ENCODE peak calls at places on chromosome 16, in seven cellular contexts. One of them, this sample, is unnamed.
A peak's percentile ranks its signal among the peaks of the same experiment; 100 is the strongest.

GRCh38 chr16:75486014-75486404 is 9.2 kb downstream of the CHST6 start:
- DNase-seq in stomach: no peak
- DNase-seq in ovary: no peak
- DNase-seq in uterus: no peak
- DNase-seq in IMR-90: no peak
- DNase-seq in adrenal gland: no peak
- DNase-seq in Peyer's patch: peak; percentile 70
- DNase-seq in this sample: no peak

GRCh38 chr16:25093208-25094061 is 18.1 kb upstream of the LCMT1 start:
- DNase-seq in stomach: no peak
- DNase-seq in ovary: no peak
- DNase-seq in uterus: no peak
- DNase-seq in IMR-90: no peak
- DNase-seq in adrenal gland: no peak
- DNase-seq in Peyer's patch: no peak
- DNase-seq in this sample: peak; percentile 8

GRCh38 chr16:5965321-5965720 is 867.7 kb upstream of the EEF2KMT start:
- DNase-seq in stomach: no peak
- DNase-seq in ovary: no peak
- DNase-seq in uterus: no peak
- DNase-seq in IMR-90: no peak
- DNase-seq in adrenal gland: no peak
- DNase-seq in Peyer's patch: no peak
- DNase-seq in this sample: no peak

GRCh38 chr16:31093132-31093703 is 1.4 kb downstream of the VKORC1 start:
- DNase-seq in stomach: no peak
- DNase-seq in ovary: peak; percentile 25
- DNase-seq in uterus: no peak
- DNase-seq in IMR-90: peak; percentile 38
- DNase-seq in adrenal gland: no peak
- DNase-seq in Peyer's patch: peak; percentile 71
- DNase-seq in this sample: no peak

GRCh38 chr16:78490431-78490830 is 391.0 kb downstream of the WWOX start:
- DNase-seq in stomach: no peak
- DNase-seq in ovary: no peak
- DNase-seq in uterus: no peak
- DNase-seq in IMR-90: no peak
- DNase-seq in adrenal gland: no peak
- DNase-seq in Peyer's patch: no peak
- DNase-seq in this sample: no peak

GRCh38 chr16:21339927-21340326 is 61.8 kb upstream of the CRYM start:
- DNase-seq in stomach: no peak
- DNase-seq in ovary: no peak
- DNase-seq in uterus: no peak
- DNase-seq in IMR-90: no peak
- DNase-seq in adrenal gland: no peak
- DNase-seq in Peyer's patch: no peak
- DNase-seq in this sample: peak; percentile 12

GRCh38 chr16:69406780-69407331 is 17.6 kb upstream of the CYB5B start:
- DNase-seq in stomach: no peak
- DNase-seq in ovary: no peak
- DNase-seq in uterus: no peak
- DNase-seq in IMR-90: no peak
- DNase-seq in adrenal gland: no peak
- DNase-seq in Peyer's patch: no peak
- DNase-seq in this sample: peak; percentile 18

GRCh38 chr16:65069090-65069489 is 52.8 kb downstream of the CDH11 start:
- DNase-seq in stomach: no peak
- DNase-seq in ovary: no peak
- DNase-seq in uterus: no peak
- DNase-seq in IMR-90: peak; percentile 97
- DNase-seq in adrenal gland: no peak
- DNase-seq in Peyer's patch: no peak
- DNase-seq in this sample: no peak

GRCh38 chr16:46690281-46691178 is 1.1 kb downstream of the ORC6 start:
- DNase-seq in stomach: no peak
- DNase-seq in ovary: no peak
- DNase-seq in uterus: no peak
- DNase-seq in IMR-90: peak; percentile 40
- DNase-seq in adrenal gland: no peak
- DNase-seq in Peyer's patch: peak; percentile 54
- DNase-seq in this sample: peak; percentile 42

DNA sequence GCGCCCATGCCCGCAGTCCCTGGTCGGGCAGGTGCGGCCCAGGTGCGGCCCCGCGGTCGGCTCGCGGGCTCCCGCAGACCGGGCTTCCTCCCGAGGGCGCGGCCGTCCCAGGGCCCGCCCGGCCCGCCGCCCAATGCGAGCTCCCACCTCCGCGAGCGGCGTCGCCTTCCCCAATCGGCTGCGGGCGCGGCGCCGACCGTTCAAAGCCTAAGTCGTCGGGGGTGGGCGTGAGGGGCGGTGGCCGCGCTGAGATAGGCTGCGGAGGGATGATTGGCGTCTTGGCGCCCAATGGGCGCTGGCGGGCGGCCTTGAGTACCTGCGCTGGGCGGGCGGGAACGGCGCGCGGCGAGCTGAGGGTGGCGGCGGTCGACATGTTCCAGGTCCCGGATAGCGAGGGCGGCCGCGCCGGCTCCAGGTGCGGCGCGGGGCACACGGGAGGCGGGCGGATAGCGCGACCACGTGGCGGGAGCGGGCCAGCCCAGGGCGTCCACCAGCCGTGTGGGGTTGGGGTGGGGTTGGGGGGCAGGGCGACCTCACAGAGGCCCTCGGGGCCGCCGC is at the start of gene JPT2:
- DNase-seq in stomach: peak; percentile 99
- DNase-seq in ovary: peak; percentile 96
- DNase-seq in uterus: peak; percentile 96
- DNase-seq in IMR-90: peak; percentile 95
- DNase-seq in adrenal gland: peak; percentile 98
- DNase-seq in Peyer's patch: peak; percentile 99
- DNase-seq in this sample: peak; percentile 99
- TF ChIP-seq POLR2A in stomach: no peak
- TF ChIP-seq POLR2A in ovary: no peak
- TF ChIP-seq POLR2A in uterus: peak; percentile 70
- TF ChIP-seq POLR2A in IMR-90: no peak
- TF ChIP-seq POLR2A in adrenal gland: peak; percentile 36
- TF ChIP-seq POLR2A in Peyer's patch: peak; percentile 38
- TF ChIP-seq POLR2A in this sample: peak; percentile 56

GRCh38 chr16:66950437-66950836 is 10.6 kb upstream of the CES3 start:
- DNase-seq in stomach: no peak
- DNase-seq in ovary: no peak
- DNase-seq in uterus: no peak
- DNase-seq in IMR-90: no peak
- DNase-seq in adrenal gland: no peak
- DNase-seq in Peyer's patch: no peak
- DNase-seq in this sample: no peak

GRCh38 chr16:66954097-66954659 is 6.9 kb upstream of the CES3 start:
- DNase-seq in stomach: peak; percentile 84
- DNase-seq in ovary: peak; percentile 79
- DNase-seq in uterus: peak; percentile 75
- DNase-seq in IMR-90: peak; percentile 73
- DNase-seq in adrenal gland: peak; percentile 75
- DNase-seq in Peyer's patch: peak; percentile 85
- DNase-seq in this sample: peak; percentile 67

GRCh38 chr16:66953462-66954096 is 7.5 kb upstream of the CES3 start:
- DNase-seq in stomach: peak; percentile 28
- DNase-seq in ovary: no peak
- DNase-seq in uterus: no peak
- DNase-seq in IMR-90: no peak
- DNase-seq in adrenal gland: no peak
- DNase-seq in Peyer's patch: peak; percentile 79
- DNase-seq in this sample: peak; percentile 15

GRCh38 chr16:66950971-66951790 is 9.9 kb upstream of the CES3 start:
- DNase-seq in stomach: no peak
- DNase-seq in ovary: no peak
- DNase-seq in uterus: no peak
- DNase-seq in IMR-90: peak; percentile 8
- DNase-seq in adrenal gland: no peak
- DNase-seq in Peyer's patch: no peak
- DNase-seq in this sample: no peak

DNA sequence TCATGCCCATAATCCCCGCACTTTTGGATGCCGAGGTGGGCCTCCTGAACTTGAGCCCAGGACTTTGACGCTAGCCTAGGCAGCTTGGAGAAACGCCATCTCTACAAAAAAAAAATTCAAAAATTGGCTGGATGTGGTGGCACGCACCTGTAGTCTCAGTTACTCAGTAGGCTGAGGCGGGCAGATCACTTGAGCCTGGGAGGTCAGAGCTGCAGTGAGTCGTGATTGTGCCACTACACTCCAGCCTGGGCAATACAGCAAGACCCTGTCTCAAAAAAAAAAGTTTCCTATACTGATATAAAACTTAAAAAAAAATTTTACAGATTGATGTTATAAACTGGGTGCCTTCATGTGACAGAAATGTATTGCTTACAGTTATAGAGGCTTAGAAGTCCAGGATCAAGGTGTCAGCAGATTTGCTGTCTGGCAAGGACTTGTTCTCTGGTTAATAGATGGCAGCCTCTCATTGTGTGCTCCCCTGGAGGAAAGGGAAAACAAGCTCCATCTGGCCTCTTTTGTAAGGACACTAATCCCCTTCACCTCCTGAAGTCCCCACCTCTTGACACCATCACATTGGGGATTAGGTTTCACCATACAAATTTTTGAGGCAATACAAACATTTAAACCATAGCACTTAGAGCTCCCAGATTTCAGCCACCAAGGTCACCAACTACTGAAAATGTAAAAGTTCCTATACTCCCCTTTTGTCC is 8.5 kb upstream of the CES3 start:
- DNase-seq in stomach: no peak
- DNase-seq in ovary: no peak
- DNase-seq in uterus: no peak
- DNase-seq in IMR-90: no peak
- DNase-seq in adrenal gland: no peak
- DNase-seq in Peyer's patch: no peak
- DNase-seq in this sample: no peak
- TF ChIP-seq POLR2A in stomach: no peak
- TF ChIP-seq POLR2A in ovary: no peak
- TF ChIP-seq POLR2A in uterus: no peak
- TF ChIP-seq POLR2A in IMR-90: no peak
- TF ChIP-seq POLR2A in adrenal gland: no peak
- TF ChIP-seq POLR2A in Peyer's patch: no peak
- TF ChIP-seq POLR2A in this sample: no peak

GRCh38 chr16:1779741-1780676 is 2.4 kb downstream of the SPSB3 start:
- DNase-seq in stomach: no peak
- DNase-seq in ovary: peak; percentile 43
- DNase-seq in uterus: no peak
- DNase-seq in IMR-90: no peak
- DNase-seq in adrenal gland: peak; percentile 72
- DNase-seq in Peyer's patch: no peak
- DNase-seq in this sample: no peak

GRCh38 chr16:1781254-1781653 is 1.1 kb downstream of the SPSB3 start:
- DNase-seq in stomach: no peak
- DNase-seq in ovary: peak; percentile 41
- DNase-seq in uterus: peak; percentile 21
- DNase-seq in IMR-90: no peak
- DNase-seq in adrenal gland: no peak
- DNase-seq in Peyer's patch: no peak
- DNase-seq in this sample: no peak

GRCh38 chr16:1780677-1781072 is 1.7 kb downstream of the SPSB3 start:
- DNase-seq in stomach: no peak
- DNase-seq in ovary: no peak
- DNase-seq in uterus: no peak
- DNase-seq in IMR-90: no peak
- DNase-seq in adrenal gland: no peak
- DNase-seq in Peyer's patch: no peak
- DNase-seq in this sample: no peak

GRCh38 chr16:1782408-1783247 is at the start of the genes NUBP2 and SPSB3:
- DNase-seq in stomach: peak; percentile 100
- DNase-seq in ovary: peak; percentile 99
- DNase-seq in uterus: peak; percentile 99
- DNase-seq in IMR-90: peak; percentile 100
- DNase-seq in adrenal gland: peak; percentile 100
- DNase-seq in Peyer's patch: peak; percentile 99
- DNase-seq in this sample: peak; percentile 100

GRCh38 chr16:1781758-1782407 is 488 bp downstream of the SPSB3 start:
- DNase-seq in stomach: no peak
- DNase-seq in ovary: peak; percentile 48
- DNase-seq in uterus: peak; percentile 33
- DNase-seq in IMR-90: peak; percentile 6
- DNase-seq in adrenal gland: peak; percentile 46
- DNase-seq in Peyer's patch: no peak
- DNase-seq in this sample: peak; percentile 67
- TF ChIP-seq POLR2A in stomach: no peak
- TF ChIP-seq POLR2A in ovary: no peak
- TF ChIP-seq POLR2A in uterus: no peak
- TF ChIP-seq POLR2A in IMR-90: no peak
- TF ChIP-seq POLR2A in adrenal gland: no peak
- TF ChIP-seq POLR2A in Peyer's patch: no peak
- TF ChIP-seq POLR2A in this sample: no peak

DNA sequence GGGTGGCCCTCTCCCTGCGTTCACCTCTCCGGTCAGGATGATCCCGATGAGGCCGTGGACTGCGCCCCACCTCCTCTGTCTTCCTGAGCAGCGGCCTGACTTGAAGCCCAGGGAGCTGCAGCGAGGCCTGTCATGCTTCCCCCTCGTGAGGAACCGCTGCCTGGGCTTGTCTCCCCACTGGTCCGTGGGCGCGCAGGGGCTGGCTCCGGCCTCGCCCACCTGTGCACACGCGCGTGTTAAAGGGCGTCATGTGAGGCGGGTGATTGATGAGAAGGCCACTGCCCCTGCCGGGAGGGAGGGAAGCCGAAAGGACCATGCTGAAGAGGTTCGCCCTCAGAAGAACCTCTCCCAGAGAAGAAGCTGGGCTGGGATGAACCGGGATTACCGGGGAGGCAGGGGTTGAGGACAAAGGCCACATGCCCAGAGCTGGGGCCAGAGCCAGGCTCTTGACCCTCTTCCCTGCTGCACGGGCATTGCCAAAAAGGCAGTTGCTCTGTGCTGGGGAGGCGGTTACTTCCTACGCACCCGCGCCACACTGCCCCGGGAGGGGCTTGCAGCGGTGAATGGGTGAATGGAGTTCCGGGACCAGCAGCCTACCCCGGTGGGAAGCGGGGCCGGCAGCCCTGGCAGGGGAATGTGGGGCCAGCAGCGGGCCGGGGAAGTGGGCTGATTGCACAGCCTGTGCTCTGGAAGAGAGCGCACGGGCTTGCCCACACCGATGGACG is 85.9 kb upstream of the GSE1 start:
- DNase-seq in stomach: no peak
- DNase-seq in ovary: no peak
- DNase-seq in uterus: no peak
- DNase-seq in IMR-90: no peak
- DNase-seq in adrenal gland: no peak
- DNase-seq in Peyer's patch: no peak
- DNase-seq in this sample: no peak
- TF ChIP-seq POLR2A in stomach: no peak
- TF ChIP-seq POLR2A in ovary: no peak
- TF ChIP-seq POLR2A in uterus: no peak
- TF ChIP-seq POLR2A in IMR-90: no peak
- TF ChIP-seq POLR2A in adrenal gland: no peak
- TF ChIP-seq POLR2A in Peyer's patch: no peak
- TF ChIP-seq POLR2A in this sample: no peak

DNA sequence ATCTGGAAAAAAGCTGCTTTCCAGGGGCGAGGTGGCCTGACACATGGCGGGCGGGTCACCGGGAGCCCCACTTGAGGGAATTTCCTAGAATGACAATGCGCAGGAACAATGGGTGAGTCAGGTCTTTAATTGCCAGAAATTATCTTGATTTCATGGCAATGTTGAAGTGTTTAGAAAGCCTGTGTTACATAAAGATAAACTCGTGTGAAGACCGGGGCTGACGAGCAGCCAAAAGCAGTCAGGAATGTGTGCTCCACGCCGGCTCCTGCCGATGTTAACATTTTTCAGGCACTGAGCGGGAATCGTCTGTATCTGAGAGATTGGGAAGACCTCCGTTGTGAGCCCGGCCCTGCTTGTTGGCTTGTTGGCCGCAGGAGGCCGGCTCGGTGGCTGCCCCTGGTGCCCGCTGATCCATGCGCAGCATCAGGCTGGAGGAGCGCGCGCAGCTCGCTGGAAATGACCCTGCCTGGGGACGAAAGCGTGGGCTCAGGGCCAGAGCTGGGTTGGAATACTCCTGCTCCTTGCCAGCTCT is 353.1 kb downstream of the FOXL1 start:
- DNase-seq in stomach: no peak
- DNase-seq in ovary: no peak
- DNase-seq in uterus: no peak
- DNase-seq in IMR-90: peak; percentile 89
- DNase-seq in adrenal gland: peak; percentile 19
- DNase-seq in Peyer's patch: peak; percentile 49
- DNase-seq in this sample: no peak
- TF ChIP-seq POLR2A in stomach: no peak
- TF ChIP-seq POLR2A in ovary: no peak
- TF ChIP-seq POLR2A in uterus: no peak
- TF ChIP-seq POLR2A in IMR-90: peak; percentile 50
- TF ChIP-seq POLR2A in adrenal gland: no peak
- TF ChIP-seq POLR2A in Peyer's patch: no peak
- TF ChIP-seq POLR2A in this sample: no peak

This sample was measured in erythroblast.